ENCODE peak calls at places on chromosomes 4 and X, in nine cellular contexts. A is activated naive CD4-positive, alpha-beta T cell; B is GM03348; M is stimulated activated naive CD4-positive, alpha-beta T cell; K is activated gamma-delta T cell treated with Interleukin-2 at 50 U/mL for 16 hours; V is EL; F is nephron progenitor cell; U is NCI-H1694; N is NCI-H1417. W is an unnamed sample.

GRCh38 chr4:7872264-7872771 is 67.3 kb downstream of the AFAP1 start:
- DNase-seq in K (no peak), N (no peak), U (peak; percentile 94), F (no peak), V (peak; percentile 91), B (peak; percentile 74), M (no peak), A (no peak), W (no peak)

GRCh38 chrX:67614414-67614813 is 70.6 kb downstream of the AR start:
- DNase-seq in N (no peak), F (no peak), K (no peak), U (no peak), M (no peak), V (peak; percentile 74), B (peak; percentile 2), A (no peak), W (no peak)

GRCh38 chr4:71832049-71832448 is 48.2 kb upstream of the GC start:
- DNase-seq in K (no peak), N (no peak), V (no peak), M (no peak), U (no peak), A (no peak), F (no peak), B (no peak), W (peak; percentile 53)

GRCh38 chr4:82433791-82434190 is 3.4 kb downstream of the ENOPH1 start:
- DNase-seq in F (no peak), B (no peak), M (no peak), A (no peak), K (no peak), N (no peak), V (no peak), U (no peak), W (no peak)

GRCh38 chrX:83845397-83845796 is 15.5 kb upstream of the CYLC1 start:
- DNase-seq in A (no peak), B (peak; percentile 20), N (peak; percentile 36), U (peak; percentile 29), M (no peak), K (no peak), V (peak; percentile 0), F (peak; percentile 4), W (no peak)

GRCh38 chrX:66012094-66012534 is 27.8 kb downstream of the VSIG4 start:
- DNase-seq in U (no peak), A (no peak), N (no peak), F (no peak), K (peak; percentile 14), B (no peak), V (no peak), M (no peak), W (no peak)

GRCh38 chr4:151629097-151629783 is 131.6 kb downstream of the GATB start:
- DNase-seq in B (no peak), U (no peak), F (no peak), N (no peak), K (no peak), V (peak; percentile 4), M (no peak), A (no peak), W (no peak)

GRCh38 chrX:137166591-137166990 is 132.8 kb upstream of the GPR101 start:
- DNase-seq in F (peak; percentile 16), V (no peak), B (no peak), N (peak; percentile 6), U (peak; percentile 2), A (no peak), M (no peak), K (no peak), W (no peak)

GRCh38 chr4:96913437-96914075 is 1073.7 kb downstream of the PDHA2 start:
- DNase-seq in V (no peak), M (no peak), U (no peak), K (no peak), B (no peak), A (no peak), N (no peak), F (no peak), W (no peak)

GRCh38 chr4:123699823-123700822 is 303.5 kb downstream of the SPRY1 start:
- DNase-seq in K (no peak), V (peak; percentile 89), B (peak; percentile 74), F (no peak), N (no peak), A (no peak), M (no peak), U (no peak), W (no peak)

W was measured in mucosa of descending colon.